ENCODE peak calls at places on chromosomes 3 and 15, in six cellular contexts. B, Z, N, K, U and G are unnamed samples.

GRCh38 chr15:70726753-70727152 is 36.6 kb downstream of the UACA start:
- DNase-seq in B (no peak), Z (no peak), N (peak; percentile 70), K (no peak), U (no peak), G (peak; percentile 30)

GRCh38 chr15:92164327-92165000 is 229.2 kb upstream of the ST8SIA2 start:
- DNase-seq in B (no peak), Z (no peak), N (peak; percentile 16), K (no peak), U (no peak), G (peak; percentile 17)

GRCh38 chr3:126488886-126489569 is 13.3 kb upstream of the ZXDC start:
- DNase-seq in B (no peak), Z (no peak), N (no peak), K (no peak), U (no peak), G (no peak)

GRCh38 chr3:124615896-124616543 is 114.2 kb upstream of the UMPS start:
- DNase-seq in B (no peak), Z (no peak), N (no peak), K (no peak), U (no peak), G (no peak)

GRCh38 chr15:101054116-101054515 is 135.0 kb downstream of the LRRK1 start:
- DNase-seq in B (no peak), Z (no peak), N (no peak), K (no peak), U (peak; percentile 57), G (no peak)

GRCh38 chr3:51297333-51297732 is 87.8 kb upstream of the MANF start:
- DNase-seq in B (no peak), Z (no peak), N (no peak), K (no peak), U (no peak), G (no peak)

GRCh38 chr3:149839874-149840273 is 26.9 kb downstream of the RNF13 start:
- DNase-seq in B (no peak), Z (no peak), N (peak; percentile 11), K (no peak), U (no peak), G (no peak)

GRCh38 chr3:76362643-76363042 is 577.3 kb upstream of the ZNF717 start:
- DNase-seq in B (peak; percentile 36), Z (no peak), N (no peak), K (no peak), U (no peak), G (no peak)

GRCh38 chr15:48628832-48629231 is 16.7 kb downstream of the FBN1 start:
- DNase-seq in B (no peak), Z (no peak), N (no peak), K (no peak), U (no peak), G (peak; percentile 33)

GRCh38 chr15:69045810-69046209 is 31.3 kb downstream of the NOX5 start:
- DNase-seq in B (no peak), Z (no peak), N (peak; percentile 68), K (no peak), U (no peak), G (peak; percentile 38)

GRCh38 chr15:66298803-66299251 is 5.5 kb downstream of the DIS3L start:
- DNase-seq in B (no peak), Z (no peak), N (no peak), K (no peak), U (no peak), G (no peak)

GRCh38 chr15:31975446-31976229 is 54.7 kb upstream of the CHRNA7 start:
- DNase-seq in B (no peak), Z (no peak), N (no peak), K (no peak), U (peak; percentile 70), G (peak; percentile 7)
- H3K4me3 ChIP-seq in B (no peak overlapping the region), Z (no peak overlapping the region), N (no peak overlapping the region), K (no peak overlapping the region), U (peak overlapping the region; percentile 28), G (no peak overlapping the region)

DNA sequence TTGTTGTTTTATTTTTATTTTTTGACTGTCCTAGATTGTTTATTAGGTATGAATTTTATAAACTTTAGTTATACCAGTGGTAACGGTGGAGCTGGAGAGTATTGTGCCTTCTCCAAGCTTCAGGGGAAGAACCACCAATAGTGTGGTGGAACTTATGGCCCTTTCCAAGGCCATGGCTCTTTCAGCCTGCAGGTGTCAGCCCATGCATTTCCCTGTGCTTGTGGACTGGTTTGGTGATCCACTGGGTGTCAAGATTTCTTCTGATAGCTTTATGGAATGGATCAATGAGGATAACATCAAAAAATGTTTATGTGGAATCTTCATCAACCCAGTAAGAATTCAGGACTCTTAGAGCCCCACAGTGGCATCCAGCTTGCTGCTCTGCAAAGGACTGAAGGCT is 19.2 kb upstream of the SCAMP5 start:
- DNase-seq in B (no peak), Z (no peak), N (no peak), K (no peak), U (no peak), G (no peak)
- TF ChIP-seq CTCF in B (no peak), Z (no peak), N (peak; percentile 4), K (no peak), U (no peak), G (no peak)

DNA sequence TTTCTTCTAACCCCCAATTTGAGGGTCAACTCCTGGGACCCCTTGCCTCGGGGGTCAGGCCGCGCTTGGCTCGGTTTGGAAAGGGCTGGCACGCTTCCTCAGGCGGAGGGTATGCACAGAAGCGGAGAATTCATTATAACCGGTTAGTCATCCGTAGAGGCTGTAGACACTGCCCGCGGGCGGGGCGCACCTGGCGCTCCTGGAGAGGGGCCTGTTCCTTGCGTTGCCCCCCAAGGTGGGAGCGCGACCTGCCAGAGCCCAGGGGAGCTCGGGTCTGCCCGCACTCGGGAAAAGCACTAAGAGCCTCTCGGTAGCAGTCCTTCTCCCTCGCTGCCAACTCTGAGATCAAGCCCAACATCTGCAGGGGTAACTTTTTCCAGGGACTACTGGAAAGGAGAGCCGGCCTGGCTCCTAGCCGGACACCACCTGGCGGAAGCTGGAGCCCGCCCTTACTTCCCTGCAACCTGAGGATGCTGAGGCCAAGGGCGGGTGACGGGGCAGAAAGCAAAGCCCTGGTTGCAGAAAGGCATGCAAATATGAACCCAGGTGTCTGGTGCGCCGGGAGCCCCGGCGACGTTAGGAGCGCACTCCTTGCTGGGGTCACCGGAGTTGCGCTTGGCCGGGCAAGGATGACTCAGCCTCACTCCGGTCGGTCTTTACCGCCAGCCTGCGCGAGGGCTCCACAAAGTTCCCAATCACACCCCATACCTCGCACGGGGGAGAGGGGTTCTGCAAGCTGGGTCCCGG is 1.5 kb upstream of the CACNA2D3 start:
- DNase-seq in B (peak; percentile 57), Z (no peak), N (no peak), K (peak; percentile 16), U (peak; percentile 80), G (peak; percentile 14)
- H3K4me3 ChIP-seq in B (peak overlapping the region; percentile 13), Z (peak overlapping the region; percentile 22), N (no peak overlapping the region), K (no peak overlapping the region), U (peak overlapping the region; percentile 74), G (peak overlapping the region; percentile 55)

GRCh38 chr3:144687862-144688261 is 716.2 kb downstream of the DIPK2A start:
- DNase-seq in B (peak; percentile 11), Z (no peak), N (peak; percentile 12), K (no peak), U (no peak), G (peak; percentile 5)
- TF ChIP-seq CTCF in B (no peak), Z (no peak), N (peak; percentile 36), K (no peak), U (no peak), G (no peak)